ENCODE peak calls at places on chromosomes 2 and 18, in ten cellular contexts. J is Panc1; P is transverse colon; T is effector memory CD4-positive, alpha-beta T cell; W is HCT116; D is A549; L is NT2/D1; N is right cardiac atrium; G is cardiac muscle cell; A is Peyer's patch. I is an unnamed sample.

GRCh38 chr2:51424418-51424817 is 392.5 kb upstream of the NRXN1 start:
- DNase-seq in J (no peak), P (no peak), L (no peak), T (no peak), D (peak; percentile 3), A (no peak), W (peak; percentile 26), G (no peak), N (peak; percentile 35), I (peak; percentile 83)

GRCh38 chr2:138391956-138392355 is 109.6 kb upstream of the SPOPL start:
- DNase-seq in W (no peak), L (no peak), T (no peak), N (no peak), G (no peak), P (no peak), J (peak; percentile 2), A (no peak), D (no peak), I (no peak)

GRCh38 chr2:38599706-38600105 is 3.0 kb downstream of the HNRNPLL start:
- DNase-seq in W (no peak), J (no peak), P (no peak), D (no peak), T (no peak), A (no peak), G (peak; percentile 25), L (no peak), N (no peak), I (no peak)

GRCh38 chr2:79604748-79605147 is 91.9 kb downstream of the CTNNA2 start:
- DNase-seq in J (no peak), P (no peak), D (no peak), T (no peak), A (no peak), G (no peak), N (no peak), W (no peak), L (no peak), I (no peak)

GRCh38 chr2:113203217-113203530 is 29.4 kb downstream of the PSD4 start:
- DNase-seq in P (no peak), J (no peak), G (no peak), T (no peak), L (no peak), W (no peak), A (peak; percentile 7), N (no peak), D (peak; percentile 13), I (no peak)

GRCh38 chr2:10664652-10665051 is 25.1 kb downstream of the NOL10 start:
- DNase-seq in A (no peak), P (no peak), L (no peak), N (no peak), D (no peak), J (no peak), W (no peak), G (no peak), T (no peak), I (no peak)

GRCh38 chr2:40341198-40341597 is 110.7 kb downstream of the SLC8A1 start:
- DNase-seq in T (no peak), D (no peak), J (no peak), W (no peak), G (peak; percentile 13), P (no peak), A (no peak), L (no peak), N (no peak), I (no peak)

GRCh38 chr18:65415167-65415566 is 335.6 kb upstream of the CDH7 start:
- DNase-seq in T (no peak), A (no peak), N (no peak), L (no peak), G (no peak), P (no peak), J (no peak), W (no peak), D (no peak), I (no peak)

GRCh38 chr2:31253344-31254155 is 19.6 kb downstream of the EHD3 start:
- DNase-seq in A (no peak), D (no peak), N (no peak), W (no peak), J (no peak), T (no peak), P (no peak), L (no peak), G (no peak), I (peak; percentile 52)

GRCh38 chr2:172693037-172693436 is 42.6 kb upstream of the RAPGEF4 start:
- DNase-seq in T (no peak), A (peak; percentile 82), P (peak; percentile 83), L (no peak), G (peak; percentile 98), N (peak; percentile 77), D (peak; percentile 93), J (peak; percentile 94), W (peak; percentile 91), I (no peak)

GRCh38 chr2:31812051-31812798 is 198.6 kb downstream of the MEMO1 start:
- DNase-seq in P (no peak), A (no peak), J (no peak), N (no peak), T (no peak), L (no peak), W (no peak), D (peak; percentile 71), G (peak; percentile 8), I (no peak)

GRCh38 chr18:9536354-9537152 is 61.2 kb downstream of the RALBP1 start:
- DNase-seq in N (no peak), L (no peak), P (no peak), W (no peak), J (no peak), G (no peak), D (no peak), T (no peak), A (no peak), I (no peak)

GRCh38 chr2:120939595-120940318 is 204.1 kb downstream of the GLI2 start:
- DNase-seq in L (no peak), P (no peak), G (peak; percentile 84), N (no peak), J (no peak), T (no peak), A (no peak), W (no peak), D (peak; percentile 94), I (no peak)

GRCh38 chr2:98394595-98395153 is 48.4 kb downstream of the CNGA3 start:
- DNase-seq in G (peak; percentile 70), J (no peak), L (peak; percentile 18), D (no peak), P (no peak), A (no peak), N (no peak), T (no peak), W (no peak), I (no peak)

GRCh38 chr2:89781962-89782361 is 1090.5 kb downstream of the RPIA start:
- DNase-seq in T (no peak), G (no peak), N (no peak), P (no peak), D (no peak), A (no peak), L (no peak), J (no peak), W (no peak), I (no peak)
- H3K9me3 ChIP-seq in T (no peaks in the 10 kb centered on the region), G (peaks cover 66% of the 10 kb centered on the region), N (no peaks in the 10 kb centered on the region), P (peaks cover 15% of the 10 kb centered on the region), D (peaks cover 40% of the 10 kb centered on the region), A (no peaks in the 10 kb centered on the region), L (peaks cover 42% of the 10 kb centered on the region), J (no peaks in the 10 kb centered on the region), W (peaks cover 55% of the 10 kb centered on the region), I (peaks cover 100% of the 10 kb centered on the region)

DNA sequence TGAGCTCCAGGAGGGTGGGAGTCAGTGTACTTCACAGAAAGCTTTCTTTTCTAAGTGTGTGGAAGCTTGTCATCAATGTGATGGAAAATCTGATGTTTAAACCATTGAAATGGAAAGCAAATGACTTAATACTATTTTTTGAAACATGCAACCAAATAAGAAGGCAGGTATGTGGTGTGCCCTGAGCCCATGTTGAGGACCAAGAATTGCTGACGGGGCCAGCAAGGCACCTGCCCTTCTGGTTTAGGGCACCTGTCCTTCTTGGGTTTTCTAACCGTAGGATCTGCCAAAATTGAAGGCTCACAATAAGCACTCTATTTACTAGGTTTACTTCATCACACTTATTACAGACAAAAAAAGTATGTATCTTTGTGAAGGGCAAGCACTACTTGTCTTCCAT is 537.7 kb downstream of the SOCS6 start:
- DNase-seq in N (no peak), L (no peak), D (no peak), P (no peak), T (no peak), A (no peak), J (no peak), W (no peak), G (no peak), I (no peak)
- H3K9me3 ChIP-seq in N (no peaks in the 10 kb centered on the region), L (no peaks in the 10 kb centered on the region), D (no peaks in the 10 kb centered on the region), P (no peaks in the 10 kb centered on the region), T (no peaks in the 10 kb centered on the region), A (no peaks in the 10 kb centered on the region), J (no peaks in the 10 kb centered on the region), W (no peaks in the 10 kb centered on the region), G (no peaks in the 10 kb centered on the region), I (no peaks in the 10 kb centered on the region)

GRCh38 chr2:74953796-74954499 is 4.5 kb upstream of the POLE4 start:
- DNase-seq in G (no peak), A (no peak), P (no peak), D (no peak), L (no peak), N (no peak), J (no peak), T (no peak), W (no peak), I (no peak)

GRCh38 chr2:74947703-74948102 is 10.7 kb upstream of the POLE4 start:
- DNase-seq in G (no peak), J (no peak), P (no peak), D (no peak), A (no peak), N (no peak), W (no peak), T (no peak), L (peak; percentile 68), I (peak; percentile 75)

GRCh38 chr2:74952575-74952974 is 5.9 kb upstream of the POLE4 start:
- DNase-seq in N (no peak), T (no peak), D (peak; percentile 34), J (no peak), W (no peak), G (no peak), P (no peak), L (no peak), A (no peak), I (no peak)

GRCh38 chr2:74954500-74954874 is 4.0 kb upstream of the POLE4 start:
- DNase-seq in G (no peak), A (no peak), J (no peak), N (no peak), W (no peak), L (no peak), T (no peak), D (no peak), P (no peak), I (no peak)

GRCh38 chr2:74951211-74951754 is 7.2 kb upstream of the POLE4 start:
- DNase-seq in L (no peak), W (no peak), P (no peak), J (no peak), D (no peak), A (no peak), T (no peak), G (no peak), N (no peak), I (no peak)
- H3K9me3 ChIP-seq in L (peaks cover 19% of the 10 kb centered on the region), W (no peaks in the 10 kb centered on the region), P (peaks cover 5% of the 10 kb centered on the region), J (no peaks in the 10 kb centered on the region), D (no peaks in the 10 kb centered on the region), A (no peaks in the 10 kb centered on the region), T (no peaks in the 10 kb centered on the region), G (no peaks in the 10 kb centered on the region), N (no peaks in the 10 kb centered on the region), I (no peaks in the 10 kb centered on the region)

DNA sequence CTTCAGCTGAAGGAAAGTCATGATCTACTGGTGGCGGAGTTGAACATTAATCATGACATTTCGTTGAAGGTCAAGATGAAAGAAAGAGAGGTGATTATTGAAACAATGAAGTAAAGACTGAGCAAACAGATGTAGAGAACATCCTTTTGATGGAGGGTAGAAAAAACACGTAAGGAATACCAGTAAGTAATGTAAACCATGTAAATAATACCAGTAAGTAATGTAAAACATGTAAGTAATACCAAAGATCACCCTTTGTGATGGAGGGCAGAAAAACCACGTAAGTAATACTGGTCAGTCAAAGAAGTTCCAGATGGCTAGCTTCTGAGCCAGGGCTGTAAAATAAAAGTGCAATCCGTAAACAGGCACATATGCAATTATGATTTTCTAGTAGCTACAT is 1387.7 kb downstream of the SUCLG1 start:
- DNase-seq in G (no peak), N (no peak), P (no peak), A (no peak), T (no peak), J (no peak), L (no peak), W (no peak), D (no peak), I (no peak)
- H3K9me3 ChIP-seq in G (no peaks in the 10 kb centered on the region), N (no peaks in the 10 kb centered on the region), P (no peaks in the 10 kb centered on the region), A (no peaks in the 10 kb centered on the region), T (no peaks in the 10 kb centered on the region), J (no peaks in the 10 kb centered on the region), L (no peaks in the 10 kb centered on the region), W (no peaks in the 10 kb centered on the region), D (peaks cover 3% of the 10 kb centered on the region), I (no peaks in the 10 kb centered on the region)